ENCODE peak calls at places on chromosomes 6 and 20, in ten cellular contexts. Q is mesenteric fat pad, X is uterus, F is astrocyte of the spinal cord, A is H9, Z is lower leg skin, E is ovary, I is H4, M is GM06990, G is right cardiac atrium. N is an unnamed sample.

GRCh38 chr20:53939554-53940355 is 130.6 kb downstream of the BCAS1 start:
- DNase-seq in Q (no peak), X (peak), F (peak), A (peak), Z (peak), E (peak), I (peak), M (peak), G (peak), N (peak)

GRCh38 chr6:134534708-134535149 is 216.8 kb upstream of the SGK1 start:
- DNase-seq in Q (no peak), X (no peak), F (peak), A (no peak), Z (no peak), E (no peak), I (no peak), M (no peak), G (no peak), N (no peak)

GRCh38 chr6:143542915-143543314 is 31.4 kb upstream of the FUCA2 start:
- DNase-seq in Q (no peak), X (no peak), F (no peak), A (no peak), Z (no peak), E (no peak), I (no peak), M (no peak), G (no peak), N (peak)

GRCh38 chr6:33863084-33863483 is 59.3 kb upstream of the MLN start:
- DNase-seq in Q (no peak), X (no peak), F (no peak), A (no peak), Z (no peak), E (no peak), I (no peak), M (no peak), G (no peak), N (no peak)

GRCh38 chr20:24672181-24672880 is 202.9 kb downstream of the SYNDIG1 start:
- DNase-seq in Q (peak), X (no peak), F (no peak), A (no peak), Z (no peak), E (no peak), I (no peak), M (no peak), G (no peak), N (no peak)

GRCh38 chr6:33716890-33717632 is 5.6 kb upstream of the UQCC2 start:
- DNase-seq in Q (no peak), X (no peak), F (no peak), A (no peak), Z (no peak), E (no peak), I (no peak), M (no peak), G (no peak), N (no peak)

GRCh38 chr20:46151936-46152335 is 33.8 kb downstream of the CD40 start:
- DNase-seq in Q (no peak), X (no peak), F (no peak), A (peak), Z (no peak), E (no peak), I (no peak), M (no peak), G (no peak), N (no peak)

GRCh38 chr6:88982720-88983119 is 19.3 kb upstream of the RNGTT start:
- DNase-seq in Q (no peak), X (peak), F (peak), A (no peak), Z (no peak), E (peak), I (peak), M (no peak), G (no peak), N (peak)

GRCh38 chr6:6905961-6906518 is 201.7 kb upstream of the RREB1 start:
- DNase-seq in Q (no peak), X (no peak), F (no peak), A (no peak), Z (no peak), E (no peak), I (peak), M (no peak), G (no peak), N (no peak)

GRCh38 chr6:86010915-86011786 is 368.5 kb upstream of the SYNCRIP start:
- DNase-seq in Q (no peak), X (no peak), F (no peak), A (no peak), Z (no peak), E (no peak), I (no peak), M (no peak), G (no peak), N (no peak)

GRCh38 chr6:45314146-45314545 is 14.0 kb upstream of the RUNX2 start:
- DNase-seq in Q (no peak), X (no peak), F (no peak), A (no peak), Z (no peak), E (no peak), I (no peak), M (no peak), G (no peak), N (no peak)

GRCh38 chr20:34979366-34980153 is 23.9 kb downstream of the MYH7B start:
- DNase-seq in Q (no peak), X (no peak), F (no peak), A (peak), Z (no peak), E (no peak), I (no peak), M (no peak), G (peak), N (peak)

GRCh38 chr6:127514396-127515227 is 4.5 kb downstream of the MTCL3 start:
- DNase-seq in Q (no peak), X (no peak), F (peak), A (peak), Z (peak), E (peak), I (no peak), M (peak), G (peak), N (no peak)

N was measured in SW480.